ENCODE peak calls at places on chromosomes 16 and 17, in ten cellular contexts. One of them, this sample, is unnamed.

GRCh38 chr17:66548158-66548557 is 245.7 kb downstream of the PRKCA start:
- DNase-seq in NCI-H1105: no peak
- DNase-seq in amniotic stem cell: no peak
- DNase-seq in right atrium auricular region: no peak
- DNase-seq in cardiac muscle cell: no peak
- DNase-seq in T-helper 1 cell: peak
- DNase-seq in body of pancreas: no peak
- DNase-seq in activated CD4-positive, alpha-beta memory T cell treated with anti-CD3 and anti-CD28 coated beads, Interleukin-2, amount 10 ng/mL, durations not matched to agents 7 days and 5 days: peak
- DNase-seq in HEK293T: no peak
- DNase-seq in GM23248: peak
- DNase-seq in this sample: no peak

GRCh38 chr17:76772842-76773521 is 35.1 kb downstream of the MFSD11 start:
- DNase-seq in amniotic stem cell: peak
- DNase-seq in HEK293T: no peak
- DNase-seq in GM23248: peak
- DNase-seq in cardiac muscle cell: peak
- DNase-seq in activated CD4-positive, alpha-beta memory T cell treated with anti-CD3 and anti-CD28 coated beads, Interleukin-2, amount 10 ng/mL, durations not matched to agents 7 days and 5 days: peak
- DNase-seq in NCI-H1105: no peak
- DNase-seq in right atrium auricular region: peak
- DNase-seq in T-helper 1 cell: peak
- DNase-seq in body of pancreas: no peak
- DNase-seq in this sample: no peak

GRCh38 chr17:77736721-77737120 is 221.8 kb upstream of the TNRC6C start:
- DNase-seq in NCI-H1105: no peak
- DNase-seq in body of pancreas: no peak
- DNase-seq in activated CD4-positive, alpha-beta memory T cell treated with anti-CD3 and anti-CD28 coated beads, Interleukin-2, amount 10 ng/mL, durations not matched to agents 7 days and 5 days: no peak
- DNase-seq in cardiac muscle cell: no peak
- DNase-seq in GM23248: no peak
- DNase-seq in T-helper 1 cell: no peak
- DNase-seq in amniotic stem cell: no peak
- DNase-seq in HEK293T: no peak
- DNase-seq in right atrium auricular region: peak
- DNase-seq in this sample: no peak

GRCh38 chr17:30401097-30401496 is 22.4 kb downstream of the CPD start:
- DNase-seq in HEK293T: no peak
- DNase-seq in T-helper 1 cell: no peak
- DNase-seq in body of pancreas: no peak
- DNase-seq in NCI-H1105: no peak
- DNase-seq in cardiac muscle cell: no peak
- DNase-seq in GM23248: no peak
- DNase-seq in activated CD4-positive, alpha-beta memory T cell treated with anti-CD3 and anti-CD28 coated beads, Interleukin-2, amount 10 ng/mL, durations not matched to agents 7 days and 5 days: no peak
- DNase-seq in right atrium auricular region: no peak
- DNase-seq in amniotic stem cell: no peak
- DNase-seq in this sample: no peak

GRCh38 chr17:20267459-20267842 is 199.9 kb downstream of the LGALS9B start:
- DNase-seq in T-helper 1 cell: no peak
- DNase-seq in cardiac muscle cell: peak
- DNase-seq in activated CD4-positive, alpha-beta memory T cell treated with anti-CD3 and anti-CD28 coated beads, Interleukin-2, amount 10 ng/mL, durations not matched to agents 7 days and 5 days: no peak
- DNase-seq in GM23248: no peak
- DNase-seq in right atrium auricular region: no peak
- DNase-seq in HEK293T: no peak
- DNase-seq in body of pancreas: no peak
- DNase-seq in NCI-H1105: peak
- DNase-seq in amniotic stem cell: no peak
- DNase-seq in this sample: no peak

GRCh38 chr16:54568897-54569807 is 282.6 kb upstream of the IRX3 start:
- DNase-seq in cardiac muscle cell: no peak
- DNase-seq in GM23248: no peak
- DNase-seq in body of pancreas: no peak
- DNase-seq in amniotic stem cell: no peak
- DNase-seq in HEK293T: no peak
- DNase-seq in NCI-H1105: peak
- DNase-seq in T-helper 1 cell: no peak
- DNase-seq in activated CD4-positive, alpha-beta memory T cell treated with anti-CD3 and anti-CD28 coated beads, Interleukin-2, amount 10 ng/mL, durations not matched to agents 7 days and 5 days: no peak
- DNase-seq in right atrium auricular region: no peak
- DNase-seq in this sample: no peak

GRCh38 chr16:27685802-27686201 is 135.9 kb downstream of the KATNIP start:
- DNase-seq in right atrium auricular region: no peak
- DNase-seq in GM23248: peak
- DNase-seq in body of pancreas: peak
- DNase-seq in cardiac muscle cell: peak
- DNase-seq in amniotic stem cell: no peak
- DNase-seq in NCI-H1105: no peak
- DNase-seq in T-helper 1 cell: no peak
- DNase-seq in HEK293T: no peak
- DNase-seq in activated CD4-positive, alpha-beta memory T cell treated with anti-CD3 and anti-CD28 coated beads, Interleukin-2, amount 10 ng/mL, durations not matched to agents 7 days and 5 days: no peak
- DNase-seq in this sample: no peak

GRCh38 chr17:50080827-50081226 is 14.3 kb upstream of the PDK2 start:
- DNase-seq in amniotic stem cell: no peak
- DNase-seq in right atrium auricular region: no peak
- DNase-seq in GM23248: no peak
- DNase-seq in body of pancreas: no peak
- DNase-seq in T-helper 1 cell: no peak
- DNase-seq in HEK293T: no peak
- DNase-seq in NCI-H1105: no peak
- DNase-seq in activated CD4-positive, alpha-beta memory T cell treated with anti-CD3 and anti-CD28 coated beads, Interleukin-2, amount 10 ng/mL, durations not matched to agents 7 days and 5 days: no peak
- DNase-seq in cardiac muscle cell: no peak
- DNase-seq in this sample: no peak

GRCh38 chr16:85901760-85902365 is 2.9 kb downstream of the IRF8 start:
- DNase-seq in activated CD4-positive, alpha-beta memory T cell treated with anti-CD3 and anti-CD28 coated beads, Interleukin-2, amount 10 ng/mL, durations not matched to agents 7 days and 5 days: no peak
- DNase-seq in GM23248: no peak
- DNase-seq in HEK293T: no peak
- DNase-seq in cardiac muscle cell: peak
- DNase-seq in T-helper 1 cell: no peak
- DNase-seq in NCI-H1105: no peak
- DNase-seq in right atrium auricular region: no peak
- DNase-seq in body of pancreas: no peak
- DNase-seq in amniotic stem cell: no peak
- DNase-seq in this sample: no peak

GRCh38 chr17:7173687-7174602 is 5.2 kb downstream of the ASGR1 start:
- DNase-seq in GM23248: peak
- DNase-seq in T-helper 1 cell: peak
- DNase-seq in cardiac muscle cell: peak
- DNase-seq in right atrium auricular region: no peak
- DNase-seq in activated CD4-positive, alpha-beta memory T cell treated with anti-CD3 and anti-CD28 coated beads, Interleukin-2, amount 10 ng/mL, durations not matched to agents 7 days and 5 days: peak
- DNase-seq in amniotic stem cell: no peak
- DNase-seq in NCI-H1105: no peak
- DNase-seq in HEK293T: no peak
- DNase-seq in body of pancreas: peak
- DNase-seq in this sample: no peak

GRCh38 chr17:72432143-72432604 is 311.4 kb downstream of the SOX9 start:
- DNase-seq in activated CD4-positive, alpha-beta memory T cell treated with anti-CD3 and anti-CD28 coated beads, Interleukin-2, amount 10 ng/mL, durations not matched to agents 7 days and 5 days: no peak
- DNase-seq in T-helper 1 cell: no peak
- DNase-seq in amniotic stem cell: no peak
- DNase-seq in right atrium auricular region: no peak
- DNase-seq in HEK293T: peak
- DNase-seq in GM23248: peak
- DNase-seq in cardiac muscle cell: no peak
- DNase-seq in body of pancreas: no peak
- DNase-seq in NCI-H1105: peak
- DNase-seq in this sample: no peak

GRCh38 chr16:84177740-84178070 is 9.2 kb downstream of the TAF1C start:
- DNase-seq in activated CD4-positive, alpha-beta memory T cell treated with anti-CD3 and anti-CD28 coated beads, Interleukin-2, amount 10 ng/mL, durations not matched to agents 7 days and 5 days: no peak
- DNase-seq in amniotic stem cell: no peak
- DNase-seq in GM23248: peak
- DNase-seq in cardiac muscle cell: peak
- DNase-seq in body of pancreas: no peak
- DNase-seq in T-helper 1 cell: no peak
- DNase-seq in NCI-H1105: no peak
- DNase-seq in HEK293T: no peak
- DNase-seq in right atrium auricular region: no peak
- DNase-seq in this sample: no peak

GRCh38 chr16:5510819-5511370 is 413.3 kb upstream of the EEF2KMT start:
- DNase-seq in right atrium auricular region: no peak
- DNase-seq in T-helper 1 cell: no peak
- DNase-seq in cardiac muscle cell: no peak
- DNase-seq in NCI-H1105: no peak
- DNase-seq in HEK293T: no peak
- DNase-seq in GM23248: no peak
- DNase-seq in body of pancreas: no peak
- DNase-seq in amniotic stem cell: no peak
- DNase-seq in activated CD4-positive, alpha-beta memory T cell treated with anti-CD3 and anti-CD28 coated beads, Interleukin-2, amount 10 ng/mL, durations not matched to agents 7 days and 5 days: no peak
- DNase-seq in this sample: no peak

GRCh38 chr17:7989781-7990655 is 12.4 kb upstream of the GUCY2D start:
- DNase-seq in amniotic stem cell: no peak
- DNase-seq in HEK293T: peak
- DNase-seq in T-helper 1 cell: peak
- DNase-seq in cardiac muscle cell: peak
- DNase-seq in activated CD4-positive, alpha-beta memory T cell treated with anti-CD3 and anti-CD28 coated beads, Interleukin-2, amount 10 ng/mL, durations not matched to agents 7 days and 5 days: peak
- DNase-seq in body of pancreas: peak
- DNase-seq in right atrium auricular region: peak
- DNase-seq in GM23248: peak
- DNase-seq in NCI-H1105: peak
- DNase-seq in this sample: no peak

GRCh38 chr17:79952915-79953314 is 82.8 kb downstream of the TBC1D16 start:
- DNase-seq in amniotic stem cell: no peak
- DNase-seq in right atrium auricular region: no peak
- DNase-seq in HEK293T: no peak
- DNase-seq in T-helper 1 cell: no peak
- DNase-seq in GM23248: no peak
- DNase-seq in NCI-H1105: no peak
- DNase-seq in cardiac muscle cell: no peak
- DNase-seq in body of pancreas: no peak
- DNase-seq in activated CD4-positive, alpha-beta memory T cell treated with anti-CD3 and anti-CD28 coated beads, Interleukin-2, amount 10 ng/mL, durations not matched to agents 7 days and 5 days: no peak
- DNase-seq in this sample: no peak

GRCh38 chr17:69608114-69608513 is 193.6 kb downstream of the MAP2K6 start:
- DNase-seq in GM23248: peak
- DNase-seq in HEK293T: no peak
- DNase-seq in cardiac muscle cell: no peak
- DNase-seq in activated CD4-positive, alpha-beta memory T cell treated with anti-CD3 and anti-CD28 coated beads, Interleukin-2, amount 10 ng/mL, durations not matched to agents 7 days and 5 days: no peak
- DNase-seq in body of pancreas: no peak
- DNase-seq in right atrium auricular region: no peak
- DNase-seq in NCI-H1105: no peak
- DNase-seq in amniotic stem cell: no peak
- DNase-seq in T-helper 1 cell: no peak
- DNase-seq in this sample: no peak

GRCh38 chr16:63904930-63905329 is 1216.9 kb downstream of the CDH11 start:
- DNase-seq in HEK293T: no peak
- DNase-seq in body of pancreas: no peak
- DNase-seq in NCI-H1105: no peak
- DNase-seq in amniotic stem cell: no peak
- DNase-seq in right atrium auricular region: no peak
- DNase-seq in GM23248: no peak
- DNase-seq in activated CD4-positive, alpha-beta memory T cell treated with anti-CD3 and anti-CD28 coated beads, Interleukin-2, amount 10 ng/mL, durations not matched to agents 7 days and 5 days: no peak
- DNase-seq in T-helper 1 cell: no peak
- DNase-seq in cardiac muscle cell: no peak
- DNase-seq in this sample: no peak

GRCh38 chr17:2704031-2704889 is 7.3 kb downstream of the CLUH start:
- DNase-seq in body of pancreas: peak
- DNase-seq in right atrium auricular region: no peak
- DNase-seq in NCI-H1105: no peak
- DNase-seq in activated CD4-positive, alpha-beta memory T cell treated with anti-CD3 and anti-CD28 coated beads, Interleukin-2, amount 10 ng/mL, durations not matched to agents 7 days and 5 days: no peak
- DNase-seq in T-helper 1 cell: no peak
- DNase-seq in amniotic stem cell: no peak
- DNase-seq in GM23248: no peak
- DNase-seq in HEK293T: no peak
- DNase-seq in cardiac muscle cell: no peak
- DNase-seq in this sample: no peak

GRCh38 chr16:6665126-6665525 is 667.5 kb upstream of the RBFOX1 start:
- DNase-seq in T-helper 1 cell: no peak
- DNase-seq in amniotic stem cell: no peak
- DNase-seq in GM23248: no peak
- DNase-seq in HEK293T: no peak
- DNase-seq in cardiac muscle cell: no peak
- DNase-seq in right atrium auricular region: no peak
- DNase-seq in NCI-H1105: no peak
- DNase-seq in body of pancreas: no peak
- DNase-seq in activated CD4-positive, alpha-beta memory T cell treated with anti-CD3 and anti-CD28 coated beads, Interleukin-2, amount 10 ng/mL, durations not matched to agents 7 days and 5 days: no peak
- DNase-seq in this sample: no peak

GRCh38 chr16:10385725-10386516 is at the start of gene ATF7IP2:
- DNase-seq in NCI-H1105: no peak
- DNase-seq in HEK293T: peak
- DNase-seq in T-helper 1 cell: peak
- DNase-seq in amniotic stem cell: peak
- DNase-seq in cardiac muscle cell: peak
- DNase-seq in body of pancreas: peak
- DNase-seq in right atrium auricular region: peak
- DNase-seq in activated CD4-positive, alpha-beta memory T cell treated with anti-CD3 and anti-CD28 coated beads, Interleukin-2, amount 10 ng/mL, durations not matched to agents 7 days and 5 days: peak
- DNase-seq in GM23248: peak
- DNase-seq in this sample: no peak

GRCh38 chr17:70913086-70913485 is 743.8 kb downstream of the KCNJ2 start:
- DNase-seq in GM23248: peak
- DNase-seq in NCI-H1105: no peak
- DNase-seq in right atrium auricular region: no peak
- DNase-seq in activated CD4-positive, alpha-beta memory T cell treated with anti-CD3 and anti-CD28 coated beads, Interleukin-2, amount 10 ng/mL, durations not matched to agents 7 days and 5 days: no peak
- DNase-seq in HEK293T: no peak
- DNase-seq in T-helper 1 cell: no peak
- DNase-seq in cardiac muscle cell: peak
- DNase-seq in amniotic stem cell: no peak
- DNase-seq in body of pancreas: no peak
- DNase-seq in this sample: no peak

GRCh38 chr17:3385869-3386816 is at the start of gene OR3A2:
- DNase-seq in body of pancreas: no peak
- DNase-seq in cardiac muscle cell: no peak
- DNase-seq in HEK293T: no peak
- DNase-seq in T-helper 1 cell: no peak
- DNase-seq in NCI-H1105: no peak
- DNase-seq in activated CD4-positive, alpha-beta memory T cell treated with anti-CD3 and anti-CD28 coated beads, Interleukin-2, amount 10 ng/mL, durations not matched to agents 7 days and 5 days: peak
- DNase-seq in right atrium auricular region: no peak
- DNase-seq in amniotic stem cell: no peak
- DNase-seq in GM23248: no peak
- DNase-seq in this sample: no peak

GRCh38 chr17:45262516-45263476 is 902 bp upstream of the SPATA32 start:
- DNase-seq in GM23248: peak
- DNase-seq in cardiac muscle cell: peak
- DNase-seq in activated CD4-positive, alpha-beta memory T cell treated with anti-CD3 and anti-CD28 coated beads, Interleukin-2, amount 10 ng/mL, durations not matched to agents 7 days and 5 days: no peak
- DNase-seq in NCI-H1105: no peak
- DNase-seq in HEK293T: no peak
- DNase-seq in T-helper 1 cell: no peak
- DNase-seq in body of pancreas: no peak
- DNase-seq in right atrium auricular region: no peak
- DNase-seq in amniotic stem cell: no peak
- DNase-seq in this sample: no peak

GRCh38 chr17:72345083-72345482 is 224.3 kb downstream of the SOX9 start:
- DNase-seq in cardiac muscle cell: no peak
- DNase-seq in body of pancreas: no peak
- DNase-seq in activated CD4-positive, alpha-beta memory T cell treated with anti-CD3 and anti-CD28 coated beads, Interleukin-2, amount 10 ng/mL, durations not matched to agents 7 days and 5 days: no peak
- DNase-seq in amniotic stem cell: no peak
- DNase-seq in HEK293T: no peak
- DNase-seq in NCI-H1105: no peak
- DNase-seq in GM23248: no peak
- DNase-seq in right atrium auricular region: no peak
- DNase-seq in T-helper 1 cell: no peak
- DNase-seq in this sample: no peak

GRCh38 chr16:10181196-10182162 is 749 bp downstream of the GRIN2A start:
- DNase-seq in right atrium auricular region: peak
- DNase-seq in body of pancreas: peak
- DNase-seq in amniotic stem cell: no peak
- DNase-seq in activated CD4-positive, alpha-beta memory T cell treated with anti-CD3 and anti-CD28 coated beads, Interleukin-2, amount 10 ng/mL, durations not matched to agents 7 days and 5 days: peak
- DNase-seq in cardiac muscle cell: peak
- DNase-seq in NCI-H1105: no peak
- DNase-seq in T-helper 1 cell: peak
- DNase-seq in HEK293T: peak
- DNase-seq in GM23248: peak
- DNase-seq in this sample: no peak

GRCh38 chr17:72191901-72192300 is 71.1 kb downstream of the SOX9 start:
- DNase-seq in amniotic stem cell: no peak
- DNase-seq in NCI-H1105: no peak
- DNase-seq in HEK293T: no peak
- DNase-seq in activated CD4-positive, alpha-beta memory T cell treated with anti-CD3 and anti-CD28 coated beads, Interleukin-2, amount 10 ng/mL, durations not matched to agents 7 days and 5 days: no peak
- DNase-seq in T-helper 1 cell: no peak
- DNase-seq in cardiac muscle cell: no peak
- DNase-seq in body of pancreas: no peak
- DNase-seq in GM23248: no peak
- DNase-seq in right atrium auricular region: peak
- DNase-seq in this sample: no peak

GRCh38 chr17:30550512-30551273 is 73.5 kb downstream of the GOSR1 start:
- DNase-seq in body of pancreas: no peak
- DNase-seq in right atrium auricular region: peak
- DNase-seq in HEK293T: no peak
- DNase-seq in cardiac muscle cell: peak
- DNase-seq in amniotic stem cell: no peak
- DNase-seq in activated CD4-positive, alpha-beta memory T cell treated with anti-CD3 and anti-CD28 coated beads, Interleukin-2, amount 10 ng/mL, durations not matched to agents 7 days and 5 days: peak
- DNase-seq in GM23248: peak
- DNase-seq in NCI-H1105: no peak
- DNase-seq in T-helper 1 cell: no peak
- DNase-seq in this sample: no peak

GRCh38 chr16:67100569-67101300 is 9.0 kb upstream of the PHAF1 start:
- DNase-seq in activated CD4-positive, alpha-beta memory T cell treated with anti-CD3 and anti-CD28 coated beads, Interleukin-2, amount 10 ng/mL, durations not matched to agents 7 days and 5 days: no peak
- DNase-seq in body of pancreas: no peak
- DNase-seq in T-helper 1 cell: peak
- DNase-seq in NCI-H1105: no peak
- DNase-seq in cardiac muscle cell: peak
- DNase-seq in GM23248: peak
- DNase-seq in HEK293T: peak
- DNase-seq in right atrium auricular region: no peak
- DNase-seq in amniotic stem cell: peak
- DNase-seq in this sample: no peak